ENCODE peak calls at places on chromosomes 2 and 18, in six cellular contexts. One of them, this sample, is unnamed.

GRCh38 chr2:151669585-151670081 is 64.6 kb downstream of the NEB start:
- DNase-seq in K562: no peak
- DNase-seq in endothelial cell of umbilical vein: no peak
- DNase-seq in GM12878: no peak
- DNase-seq in A549: no peak
- DNase-seq in HepG2: no peak
- DNase-seq in this sample: peak

GRCh38 chr18:79814373-79814772 is 16.6 kb downstream of the KCNG2 start:
- DNase-seq in K562: no peak
- DNase-seq in endothelial cell of umbilical vein: no peak
- DNase-seq in GM12878: no peak
- DNase-seq in A549: no peak
- DNase-seq in HepG2: no peak
- DNase-seq in this sample: no peak

GRCh38 chr18:48942554-48943261 is 8.1 kb downstream of the SMAD7 start:
- DNase-seq in K562: no peak
- DNase-seq in endothelial cell of umbilical vein: peak
- DNase-seq in GM12878: no peak
- DNase-seq in A549: peak
- DNase-seq in HepG2: peak
- DNase-seq in this sample: no peak

GRCh38 chr18:35513181-35513932 is 15.6 kb upstream of the INO80C start:
- DNase-seq in K562: no peak
- DNase-seq in endothelial cell of umbilical vein: no peak
- DNase-seq in GM12878: no peak
- DNase-seq in A549: peak
- DNase-seq in HepG2: no peak
- DNase-seq in this sample: no peak

GRCh38 chr2:237955640-237956401 is 11.0 kb upstream of the UBE2F start:
- DNase-seq in K562: no peak
- DNase-seq in endothelial cell of umbilical vein: no peak
- DNase-seq in GM12878: no peak
- DNase-seq in A549: no peak
- DNase-seq in HepG2: no peak
- DNase-seq in this sample: no peak

GRCh38 chr2:60958361-60958760 is 59.2 kb upstream of the PEX13 start:
- DNase-seq in K562: no peak
- DNase-seq in endothelial cell of umbilical vein: peak
- DNase-seq in GM12878: no peak
- DNase-seq in A549: no peak
- DNase-seq in HepG2: no peak
- DNase-seq in this sample: no peak

GRCh38 chr18:31245820-31246219 is 72.1 kb upstream of the DSG1 start:
- DNase-seq in K562: no peak
- DNase-seq in endothelial cell of umbilical vein: no peak
- DNase-seq in GM12878: no peak
- DNase-seq in A549: no peak
- DNase-seq in HepG2: no peak
- DNase-seq in this sample: no peak

GRCh38 chr2:88808083-88808482 is 116.6 kb downstream of the RPIA start:
- DNase-seq in K562: no peak
- DNase-seq in endothelial cell of umbilical vein: no peak
- DNase-seq in GM12878: no peak
- DNase-seq in A549: no peak
- DNase-seq in HepG2: no peak
- DNase-seq in this sample: no peak

GRCh38 chr2:205743982-205744644 is 61.8 kb downstream of the NRP2 start:
- DNase-seq in K562: no peak
- DNase-seq in endothelial cell of umbilical vein: no peak
- DNase-seq in GM12878: no peak
- DNase-seq in A549: no peak
- DNase-seq in HepG2: no peak
- DNase-seq in this sample: no peak

GRCh38 chr18:76450912-76451421 is 44.1 kb downstream of the ZNF516 start:
- DNase-seq in K562: no peak
- DNase-seq in endothelial cell of umbilical vein: peak
- DNase-seq in GM12878: peak
- DNase-seq in A549: no peak
- DNase-seq in HepG2: no peak
- DNase-seq in this sample: peak

GRCh38 chr2:120398961-120399888 is 53.3 kb downstream of the INHBB start:
- DNase-seq in K562: peak
- DNase-seq in endothelial cell of umbilical vein: no peak
- DNase-seq in GM12878: no peak
- DNase-seq in A549: peak
- DNase-seq in HepG2: peak
- DNase-seq in this sample: no peak

GRCh38 chr2:172623249-172623965 is 67.5 kb downstream of the PDK1 start:
- DNase-seq in K562: no peak
- DNase-seq in endothelial cell of umbilical vein: no peak
- DNase-seq in GM12878: no peak
- DNase-seq in A549: no peak
- DNase-seq in HepG2: no peak
- DNase-seq in this sample: no peak

GRCh38 chr2:186882511-186883071 is 33.6 kb upstream of the ZSWIM2 start:
- DNase-seq in K562: no peak
- DNase-seq in endothelial cell of umbilical vein: peak
- DNase-seq in GM12878: no peak
- DNase-seq in A549: no peak
- DNase-seq in HepG2: no peak
- DNase-seq in this sample: no peak

GRCh38 chr2:197204855-197205254 is 105.7 kb downstream of the ANKRD44 start:
- DNase-seq in K562: no peak
- DNase-seq in endothelial cell of umbilical vein: no peak
- DNase-seq in GM12878: no peak
- DNase-seq in A549: no peak
- DNase-seq in HepG2: no peak
- DNase-seq in this sample: no peak

GRCh38 chr2:64288321-64288931 is 144.2 kb upstream of the PELI1 start:
- DNase-seq in K562: no peak
- DNase-seq in endothelial cell of umbilical vein: peak
- DNase-seq in GM12878: no peak
- DNase-seq in A549: no peak
- DNase-seq in HepG2: no peak
- DNase-seq in this sample: no peak

GRCh38 chr2:44881856-44882255 is 59.6 kb upstream of the SIX3 start:
- DNase-seq in K562: no peak
- DNase-seq in endothelial cell of umbilical vein: no peak
- DNase-seq in GM12878: no peak
- DNase-seq in A549: no peak
- DNase-seq in HepG2: no peak
- DNase-seq in this sample: no peak

GRCh38 chr2:172364261-172364660 is 63.1 kb upstream of the ITGA6 start:
- DNase-seq in K562: no peak
- DNase-seq in endothelial cell of umbilical vein: no peak
- DNase-seq in GM12878: no peak
- DNase-seq in A549: no peak
- DNase-seq in HepG2: no peak
- DNase-seq in this sample: no peak

GRCh38 chr2:40103163-40103562 is 324.1 kb upstream of the THUMPD2 start:
- DNase-seq in K562: no peak
- DNase-seq in endothelial cell of umbilical vein: no peak
- DNase-seq in GM12878: no peak
- DNase-seq in A549: no peak
- DNase-seq in HepG2: no peak
- DNase-seq in this sample: no peak

GRCh38 chr2:176067587-176068002 is 16.2 kb downstream of the EVX2 start:
- DNase-seq in K562: no peak
- DNase-seq in endothelial cell of umbilical vein: no peak
- DNase-seq in GM12878: no peak
- DNase-seq in A549: no peak
- DNase-seq in HepG2: no peak
- DNase-seq in this sample: no peak

GRCh38 chr2:219530048-219530963 is 13.3 kb downstream of the CHPF start:
- DNase-seq in K562: peak
- DNase-seq in endothelial cell of umbilical vein: peak
- DNase-seq in GM12878: no peak
- DNase-seq in A549: peak
- DNase-seq in HepG2: peak
- DNase-seq in this sample: peak

GRCh38 chr2:190698895-190699294 is 50.0 kb downstream of the NAB1 start:
- DNase-seq in K562: no peak
- DNase-seq in endothelial cell of umbilical vein: no peak
- DNase-seq in GM12878: no peak
- DNase-seq in A549: no peak
- DNase-seq in HepG2: peak
- DNase-seq in this sample: no peak

GRCh38 chr2:135840601-135841000 is 3.6 kb upstream of the LCT start:
- DNase-seq in K562: no peak
- DNase-seq in endothelial cell of umbilical vein: peak
- DNase-seq in GM12878: no peak
- DNase-seq in A549: no peak
- DNase-seq in HepG2: no peak
- DNase-seq in this sample: no peak

GRCh38 chr2:24269270-24269669 is 91.1 kb downstream of the ITSN2 start:
- DNase-seq in K562: no peak
- DNase-seq in endothelial cell of umbilical vein: peak
- DNase-seq in GM12878: no peak
- DNase-seq in A549: peak
- DNase-seq in HepG2: peak
- DNase-seq in this sample: no peak

GRCh38 chr2:1658394-1659151 is 85.7 kb downstream of the PXDN start:
- DNase-seq in K562: no peak
- DNase-seq in endothelial cell of umbilical vein: no peak
- DNase-seq in GM12878: no peak
- DNase-seq in A549: no peak
- DNase-seq in HepG2: no peak
- DNase-seq in this sample: no peak

GRCh38 chr2:169265581-169265980 is 96.8 kb downstream of the LRP2 start:
- DNase-seq in K562: no peak
- DNase-seq in endothelial cell of umbilical vein: no peak
- DNase-seq in GM12878: no peak
- DNase-seq in A549: no peak
- DNase-seq in HepG2: no peak
- DNase-seq in this sample: peak

GRCh38 chr2:11534746-11535484 is 1.1 kb downstream of the GREB1 start:
- DNase-seq in K562: peak
- DNase-seq in endothelial cell of umbilical vein: no peak
- DNase-seq in GM12878: no peak
- DNase-seq in A549: no peak
- DNase-seq in HepG2: no peak
- DNase-seq in this sample: peak

GRCh38 chr2:158297120-158297519 is 159.4 kb downstream of the CCDC148 start:
- DNase-seq in K562: no peak
- DNase-seq in endothelial cell of umbilical vein: no peak
- DNase-seq in GM12878: no peak
- DNase-seq in A549: no peak
- DNase-seq in HepG2: no peak
- DNase-seq in this sample: no peak

GRCh38 chr2:164840930-164841718 is 499 bp downstream of the COBLL1 start:
- DNase-seq in K562: peak
- DNase-seq in endothelial cell of umbilical vein: peak
- DNase-seq in GM12878: no peak
- DNase-seq in A549: peak
- DNase-seq in HepG2: peak
- DNase-seq in this sample: peak

GRCh38 chr18:3012920-3013810 is at the start of gene LPIN2:
- DNase-seq in K562: peak
- DNase-seq in endothelial cell of umbilical vein: peak
- DNase-seq in GM12878: peak
- DNase-seq in A549: peak
- DNase-seq in HepG2: peak
- DNase-seq in this sample: peak
- TF ChIP-seq POLR2A in K562: no peak
- TF ChIP-seq POLR2A in endothelial cell of umbilical vein: peak
- TF ChIP-seq POLR2A in GM12878: peak
- TF ChIP-seq POLR2A in A549: no peak
- TF ChIP-seq POLR2A in HepG2: peak
- TF ChIP-seq POLR2A in this sample: no peak

GRCh38 chr2:160278101-160278888 is 78.2 kb upstream of the ITGB6 start:
- DNase-seq in K562: no peak
- DNase-seq in endothelial cell of umbilical vein: peak
- DNase-seq in GM12878: no peak
- DNase-seq in A549: no peak
- DNase-seq in HepG2: no peak
- DNase-seq in this sample: no peak
- TF ChIP-seq MAX in K562: no peak
- TF ChIP-seq MAX in endothelial cell of umbilical vein: no peak
- TF ChIP-seq MAX in GM12878: no peak
- TF ChIP-seq MAX in A549: no peak
- TF ChIP-seq MAX in HepG2: no peak
- TF ChIP-seq MAX in this sample: no peak

DNA sequence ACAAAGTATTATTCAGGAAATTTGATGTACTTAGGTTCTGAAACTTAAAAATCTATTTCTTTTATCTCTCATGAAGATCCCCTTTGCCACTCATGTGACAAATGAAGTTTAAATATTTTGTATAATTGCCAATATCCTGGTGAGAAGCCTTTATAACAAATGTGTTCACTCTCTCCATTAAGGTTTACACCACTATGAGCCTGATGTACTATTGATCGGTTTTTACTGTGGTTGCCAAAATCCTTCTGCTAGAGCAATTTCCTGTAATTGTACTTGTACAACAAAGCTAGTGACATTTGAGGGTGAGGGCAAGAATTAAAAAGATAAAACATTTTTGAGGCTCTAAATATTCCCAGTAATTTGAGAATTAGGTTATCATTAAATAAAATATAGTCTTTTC is 222.3 kb upstream of the CDH19 start:
- DNase-seq in K562: no peak
- DNase-seq in endothelial cell of umbilical vein: peak
- DNase-seq in GM12878: no peak
- DNase-seq in A549: no peak
- DNase-seq in HepG2: no peak
- DNase-seq in this sample: no peak
- TF ChIP-seq MYC in K562: no peak
- TF ChIP-seq MYC in endothelial cell of umbilical vein: no peak
- TF ChIP-seq MYC in GM12878: no peak
- TF ChIP-seq MYC in A549: no peak
- TF ChIP-seq MYC in HepG2: no peak
- TF ChIP-seq MYC in this sample: no peak

DNA sequence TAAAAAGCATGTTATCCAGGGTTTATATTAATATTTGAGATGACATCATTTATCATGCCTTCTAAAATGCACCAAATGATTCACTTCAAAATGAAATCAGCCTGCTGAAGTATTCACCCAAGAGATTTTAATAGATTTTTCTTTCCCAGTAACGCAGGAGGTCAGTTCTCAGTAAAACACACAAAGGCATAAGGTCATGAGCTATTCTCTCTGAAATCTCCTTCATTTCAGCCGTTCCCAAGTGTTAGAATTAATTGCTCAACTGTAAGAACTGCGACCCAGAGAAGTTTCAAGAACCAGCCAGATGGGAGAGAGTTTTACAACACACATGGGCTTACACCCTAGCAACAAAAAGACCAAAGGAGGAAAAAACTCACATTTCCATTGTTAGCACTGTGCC is 84.2 kb upstream of the PHLPP1 start:
- DNase-seq in K562: no peak
- DNase-seq in endothelial cell of umbilical vein: no peak
- DNase-seq in GM12878: no peak
- DNase-seq in A549: no peak
- DNase-seq in HepG2: no peak
- DNase-seq in this sample: no peak
- TF ChIP-seq POLR2A in K562: no peak
- TF ChIP-seq POLR2A in endothelial cell of umbilical vein: no peak
- TF ChIP-seq POLR2A in GM12878: no peak
- TF ChIP-seq POLR2A in A549: no peak
- TF ChIP-seq POLR2A in HepG2: no peak
- TF ChIP-seq POLR2A in this sample: no peak